ENCODE peak calls at places on chromosomes 2 and 18, in seven cellular contexts. E is dorsolateral prefrontal cortex, I is Right ventricle myocardium superior, X is AG08395, F is KBM-7, M is RCC 7860, R is right lobe of liver. T is an unnamed sample.

GRCh38 chr2:46036929-46037328 is 260.3 kb upstream of the EPAS1 start:
- DNase-seq in E (no peak), I (no peak), X (peak), F (no peak), M (peak), R (no peak), T (no peak)

GRCh38 chr18:24463233-24463775 is 2.9 kb downstream of the HRH4 start:
- DNase-seq in E (no peak), I (no peak), X (no peak), F (no peak), M (no peak), R (no peak), T (no peak)

GRCh38 chr2:27379840-27380625 is 501 bp downstream of the ZNF513 start:
- DNase-seq in E (peak), I (peak), X (no peak), F (peak), M (peak), R (peak), T (peak)

GRCh38 chr2:144708641-144709040 is 188.7 kb upstream of the ZEB2 start:
- DNase-seq in E (no peak), I (no peak), X (no peak), F (no peak), M (no peak), R (no peak), T (no peak)

GRCh38 chr2:36753706-36754221 is 57.3 kb downstream of the VIT start:
- DNase-seq in E (no peak), I (no peak), X (no peak), F (no peak), M (no peak), R (no peak), T (no peak)

GRCh38 chr2:126995652-126996377 is 97.1 kb downstream of the TEX51 start:
- DNase-seq in E (no peak), I (no peak), X (no peak), F (peak), M (no peak), R (no peak), T (no peak)

GRCh38 chr18:68925268-68925667 is 127.4 kb downstream of the CCDC102B start:
- DNase-seq in E (no peak), I (no peak), X (peak), F (no peak), M (no peak), R (no peak), T (no peak)

GRCh38 chr2:112547333-112547732 is 5.1 kb downstream of the POLR1B start:
- DNase-seq in E (no peak), I (no peak), X (no peak), F (no peak), M (peak), R (peak), T (no peak)

GRCh38 chr2:241708879-241709278 is 7.0 kb downstream of the ING5 start:
- DNase-seq in E (no peak), I (no peak), X (no peak), F (no peak), M (no peak), R (no peak), T (no peak)

GRCh38 chr2:81981616-81982015 is 1677.1 kb upstream of the LRRTM1 start:
- DNase-seq in E (no peak), I (no peak), X (no peak), F (no peak), M (no peak), R (no peak), T (no peak)

GRCh38 chr2:237352279-237352845 is 61.6 kb downstream of the COL6A3 start:
- DNase-seq in E (no peak), I (no peak), X (no peak), F (no peak), M (no peak), R (no peak), T (no peak)

GRCh38 chr18:58497845-58498244 is 131.0 kb downstream of the ALPK2 start:
- DNase-seq in E (no peak), I (no peak), X (no peak), F (no peak), M (peak), R (no peak), T (no peak)

GRCh38 chr2:46387886-46388515 is 90.8 kb downstream of the EPAS1 start:
- DNase-seq in E (no peak), I (no peak), X (no peak), F (no peak), M (no peak), R (no peak), T (no peak)

GRCh38 chr2:217538719-217539118 is 464.1 kb downstream of the TNS1 start:
- DNase-seq in E (no peak), I (no peak), X (no peak), F (no peak), M (no peak), R (no peak), T (no peak)

GRCh38 chr2:120260736-120261135 is 8.1 kb downstream of the RALB start:
- DNase-seq in E (no peak), I (no peak), X (no peak), F (no peak), M (no peak), R (no peak), T (no peak)

GRCh38 chr2:37848451-37848850 is 76.6 kb upstream of the RMDN2 start:
- DNase-seq in E (no peak), I (no peak), X (no peak), F (no peak), M (no peak), R (no peak), T (no peak)

GRCh38 chr2:215900865-215901264 is 112.5 kb downstream of the MREG start:
- DNase-seq in E (no peak), I (no peak), X (no peak), F (peak), M (no peak), R (no peak), T (no peak)

GRCh38 chr18:75070625-75071483 is 138.1 kb downstream of the PTGR3 start:
- DNase-seq in E (no peak), I (no peak), X (peak), F (peak), M (peak), R (no peak), T (peak)

GRCh38 chr2:203804766-203805484 is 62.6 kb upstream of the CTLA4 start:
- DNase-seq in E (no peak), I (no peak), X (no peak), F (no peak), M (peak), R (no peak), T (no peak)

GRCh38 chr2:157868993-157869392 is 7.1 kb downstream of the ACVR1 start:
- DNase-seq in E (no peak), I (no peak), X (no peak), F (no peak), M (no peak), R (no peak), T (no peak)

T was measured in left colon.